ENCODE peak calls at places on chromosomes 13 and 19, in five cellular contexts. V is aorta, N is sigmoid colon, A is hepatic stellate cell, E is AG08396. K is an unnamed sample.

GRCh38 chr19:49475995-49476880 is 2.2 kb downstream of the FLT3LG start:
- DNase-seq in E (peak), N (peak), A (peak), V (no peak), K (peak)

GRCh38 chr19:58353717-58354477 is 605 bp upstream of the A1BG start:
- DNase-seq in V (peak), N (no peak), A (no peak), E (no peak), K (no peak)

GRCh38 chr13:106796280-106797047 is 228.5 kb upstream of the ARGLU1 start:
- DNase-seq in N (no peak), E (no peak), V (no peak), A (no peak), K (no peak)

GRCh38 chr19:2756477-2756876 is 16.7 kb upstream of the SLC39A3 start:
- DNase-seq in V (no peak), E (no peak), N (no peak), A (no peak), K (no peak)

GRCh38 chr19:5060591-5061339 is 91.9 kb downstream of the KDM4B start:
- DNase-seq in V (no peak), E (no peak), N (no peak), A (no peak), K (no peak)

GRCh38 chr19:11381535-11382369 is 2.4 kb downstream of the EPOR start:
- DNase-seq in A (peak), N (peak), E (peak), V (peak), K (peak)

GRCh38 chr19:1977116-1977515 is 36.1 kb downstream of the CSNK1G2 start:
- DNase-seq in A (no peak), E (no peak), V (no peak), N (no peak), K (no peak)

GRCh38 chr13:20064128-20064527 is 96.7 kb downstream of the GJA3 start:
- DNase-seq in E (peak), N (no peak), V (no peak), A (peak), K (no peak)

GRCh38 chr19:11964496-11964857 is 363 bp upstream of the ZNF763 start:
- DNase-seq in A (peak), E (peak), V (peak), N (peak), K (no peak)

GRCh38 chr13:33611016-33611805 is 206.7 kb upstream of the RFC3 start:
- DNase-seq in V (peak), N (peak), E (peak), A (peak), K (no peak)

GRCh38 chr19:33302175-33302973 is at the start of gene CEBPA:
- DNase-seq in V (peak), A (peak), E (peak), N (peak), K (peak)

GRCh38 chr13:112740502-112741131 is 50.8 kb downstream of the ATP11A start:
- DNase-seq in V (peak), A (peak), N (peak), E (peak), K (no peak)

GRCh38 chr19:13425151-13425550 is 81.1 kb downstream of the CACNA1A start:
- DNase-seq in E (no peak), V (no peak), N (no peak), A (no peak), K (no peak)

GRCh38 chr19:872266-872951 is 12.9 kb downstream of the CFD start:
- DNase-seq in N (no peak), A (no peak), E (peak), V (peak), K (peak)

GRCh38 chr13:53191091-53191490 is 162.5 kb downstream of the OLFM4 start:
- DNase-seq in V (no peak), N (no peak), E (no peak), A (peak), K (no peak)

GRCh38 chr13:20159646-20160345 is 1.1 kb downstream of the GJA3 start:
- DNase-seq in E (no peak), A (no peak), V (no peak), N (no peak), K (peak)

GRCh38 chr19:41588497-41589209 is 12.7 kb downstream of the CEACAM21 start:
- DNase-seq in E (peak), V (no peak), A (no peak), N (no peak), K (peak)

K was measured in CD4-positive, CD25-positive, alpha-beta regulatory T cell.